ENCODE peak calls at places on chromosomes 2 and 18, in six cellular contexts. One of them, this sample, is unnamed.

GRCh38 chr2:112493858-112494648 is 12.1 kb downstream of the TTL start:
- DNase-seq in WTC11: no peak
- DNase-seq in nephron progenitor cell: no peak
- DNase-seq in WERI-Rb-1: peak; percentile 70
- DNase-seq in neural progenitor cell: no peak
- DNase-seq in heart right ventricle: no peak
- DNase-seq in this sample: peak; percentile 84

GRCh38 chr2:150120271-150120950 is 367.1 kb downstream of the RND3 start:
- DNase-seq in heart right ventricle: no peak
- DNase-seq in WTC11: no peak
- DNase-seq in WERI-Rb-1: no peak
- DNase-seq in nephron progenitor cell: no peak
- DNase-seq in neural progenitor cell: peak; percentile 71
- DNase-seq in this sample: no peak

GRCh38 chr2:6148887-6149286 is 456.7 kb downstream of the SOX11 start:
- DNase-seq in heart right ventricle: no peak
- DNase-seq in neural progenitor cell: no peak
- DNase-seq in nephron progenitor cell: no peak
- DNase-seq in WTC11: no peak
- DNase-seq in WERI-Rb-1: no peak
- DNase-seq in this sample: no peak

GRCh38 chr2:55761526-55761925 is 67.9 kb upstream of the PNPT1 start:
- DNase-seq in WTC11: no peak
- DNase-seq in heart right ventricle: no peak
- DNase-seq in WERI-Rb-1: no peak
- DNase-seq in nephron progenitor cell: no peak
- DNase-seq in neural progenitor cell: no peak
- DNase-seq in this sample: peak; percentile 59

GRCh38 chr2:236160366-236161081 is 7.7 kb downstream of the GBX2 start:
- DNase-seq in heart right ventricle: no peak
- DNase-seq in nephron progenitor cell: no peak
- DNase-seq in WERI-Rb-1: no peak
- DNase-seq in neural progenitor cell: peak; percentile 30
- DNase-seq in WTC11: peak; percentile 56
- DNase-seq in this sample: no peak

GRCh38 chr2:126890136-126890961 is 8.3 kb upstream of the TEX51 start:
- DNase-seq in neural progenitor cell: no peak
- DNase-seq in heart right ventricle: no peak
- DNase-seq in WERI-Rb-1: no peak
- DNase-seq in nephron progenitor cell: no peak
- DNase-seq in WTC11: no peak
- DNase-seq in this sample: no peak

GRCh38 chr2:152166633-152167032 is 8.9 kb downstream of the STAM2 start:
- DNase-seq in neural progenitor cell: no peak
- DNase-seq in WERI-Rb-1: no peak
- DNase-seq in heart right ventricle: no peak
- DNase-seq in WTC11: no peak
- DNase-seq in nephron progenitor cell: no peak
- DNase-seq in this sample: peak; percentile 6

GRCh38 chr2:29377788-29378187 is 262.6 kb downstream of the CLIP4 start:
- DNase-seq in neural progenitor cell: no peak
- DNase-seq in WTC11: no peak
- DNase-seq in heart right ventricle: no peak
- DNase-seq in WERI-Rb-1: no peak
- DNase-seq in nephron progenitor cell: no peak
- DNase-seq in this sample: no peak

GRCh38 chr2:224263571-224264043 is 138.3 kb downstream of the FAM124B start:
- DNase-seq in WTC11: no peak
- DNase-seq in heart right ventricle: no peak
- DNase-seq in nephron progenitor cell: no peak
- DNase-seq in WERI-Rb-1: no peak
- DNase-seq in neural progenitor cell: no peak
- DNase-seq in this sample: peak; percentile 54

GRCh38 chr2:95012881-95013550 is 12.5 kb upstream of the MAL start:
- DNase-seq in nephron progenitor cell: no peak
- DNase-seq in heart right ventricle: no peak
- DNase-seq in WTC11: no peak
- DNase-seq in WERI-Rb-1: no peak
- DNase-seq in neural progenitor cell: no peak
- DNase-seq in this sample: no peak

GRCh38 chr2:223601932-223602676 is at the start of gene SCG2:
- DNase-seq in WERI-Rb-1: peak; percentile 79
- DNase-seq in neural progenitor cell: peak; percentile 85
- DNase-seq in heart right ventricle: peak; percentile 61
- DNase-seq in nephron progenitor cell: peak; percentile 80
- DNase-seq in WTC11: peak; percentile 75
- DNase-seq in this sample: peak; percentile 92

GRCh38 chr2:55364189-55365055 is 55.2 kb downstream of the CCDC88A start:
- DNase-seq in neural progenitor cell: no peak
- DNase-seq in heart right ventricle: peak; percentile 69
- DNase-seq in WTC11: no peak
- DNase-seq in WERI-Rb-1: no peak
- DNase-seq in nephron progenitor cell: no peak
- DNase-seq in this sample: peak; percentile 96

GRCh38 chr2:222677981-222678380 is 6.5 kb downstream of the MOGAT1 start:
- DNase-seq in heart right ventricle: no peak
- DNase-seq in WTC11: no peak
- DNase-seq in nephron progenitor cell: no peak
- DNase-seq in neural progenitor cell: no peak
- DNase-seq in WERI-Rb-1: no peak
- DNase-seq in this sample: no peak

GRCh38 chr2:65416945-65417344 is 15.5 kb downstream of the SPRED2 start:
- DNase-seq in nephron progenitor cell: no peak
- DNase-seq in neural progenitor cell: no peak
- DNase-seq in heart right ventricle: no peak
- DNase-seq in WTC11: no peak
- DNase-seq in WERI-Rb-1: no peak
- DNase-seq in this sample: no peak

GRCh38 chr2:216695401-216695821 is at the start of gene IGFBP5:
- DNase-seq in WERI-Rb-1: peak; percentile 38
- DNase-seq in heart right ventricle: peak; percentile 92
- DNase-seq in WTC11: peak; percentile 70
- DNase-seq in nephron progenitor cell: peak; percentile 72
- DNase-seq in neural progenitor cell: peak; percentile 94
- DNase-seq in this sample: peak; percentile 66

GRCh38 chr2:39837856-39838453 is 58.9 kb upstream of the THUMPD2 start:
- DNase-seq in WERI-Rb-1: peak; percentile 42
- DNase-seq in neural progenitor cell: peak; percentile 35
- DNase-seq in nephron progenitor cell: peak; percentile 26
- DNase-seq in heart right ventricle: no peak
- DNase-seq in WTC11: peak; percentile 44
- DNase-seq in this sample: peak; percentile 67

GRCh38 chr18:74539289-74539688 is 5.0 kb downstream of the CNDP1 start:
- DNase-seq in WERI-Rb-1: no peak
- DNase-seq in neural progenitor cell: no peak
- DNase-seq in WTC11: no peak
- DNase-seq in nephron progenitor cell: no peak
- DNase-seq in heart right ventricle: no peak
- DNase-seq in this sample: no peak

GRCh38 chr2:84451579-84451978 is 7.5 kb downstream of the SUCLG1 start:
- DNase-seq in WERI-Rb-1: peak; percentile 59
- DNase-seq in heart right ventricle: no peak
- DNase-seq in WTC11: no peak
- DNase-seq in neural progenitor cell: no peak
- DNase-seq in nephron progenitor cell: no peak
- DNase-seq in this sample: no peak

GRCh38 chr2:38187416-38188127 is 111.6 kb upstream of the CYP1B1 start:
- DNase-seq in WERI-Rb-1: no peak
- DNase-seq in heart right ventricle: peak; percentile 68
- DNase-seq in neural progenitor cell: no peak
- DNase-seq in nephron progenitor cell: no peak
- DNase-seq in WTC11: no peak
- DNase-seq in this sample: peak; percentile 86

GRCh38 chr2:31070339-31070738 is 67.9 kb downstream of the GALNT14 start:
- DNase-seq in neural progenitor cell: no peak
- DNase-seq in nephron progenitor cell: no peak
- DNase-seq in heart right ventricle: no peak
- DNase-seq in WTC11: no peak
- DNase-seq in WERI-Rb-1: no peak
- DNase-seq in this sample: no peak

GRCh38 chr2:200515155-200515554 is 5.3 kb upstream of the KCTD18 start:
- DNase-seq in heart right ventricle: no peak
- DNase-seq in WERI-Rb-1: no peak
- DNase-seq in nephron progenitor cell: no peak
- DNase-seq in WTC11: no peak
- DNase-seq in neural progenitor cell: no peak
- DNase-seq in this sample: no peak

GRCh38 chr18:72160504-72161445 is 383.4 kb downstream of the CBLN2 start:
- DNase-seq in WERI-Rb-1: no peak
- DNase-seq in heart right ventricle: no peak
- DNase-seq in neural progenitor cell: no peak
- DNase-seq in WTC11: no peak
- DNase-seq in nephron progenitor cell: no peak
- DNase-seq in this sample: no peak

GRCh38 chr2:207385903-207386302 is 143.9 kb upstream of the CREB1 start:
- DNase-seq in WERI-Rb-1: no peak
- DNase-seq in WTC11: no peak
- DNase-seq in nephron progenitor cell: no peak
- DNase-seq in heart right ventricle: no peak
- DNase-seq in neural progenitor cell: no peak
- DNase-seq in this sample: peak; percentile 63

GRCh38 chr2:242031481-242032019 is 162.0 kb downstream of the RTP5 start:
- DNase-seq in heart right ventricle: no peak
- DNase-seq in neural progenitor cell: no peak
- DNase-seq in WERI-Rb-1: no peak
- DNase-seq in nephron progenitor cell: no peak
- DNase-seq in WTC11: no peak
- DNase-seq in this sample: peak; percentile 61

GRCh38 chr2:218402911-218403411 is 3.3 kb downstream of the CTDSP1 start:
- DNase-seq in neural progenitor cell: no peak
- DNase-seq in nephron progenitor cell: no peak
- DNase-seq in WERI-Rb-1: no peak
- DNase-seq in heart right ventricle: no peak
- DNase-seq in WTC11: no peak
- DNase-seq in this sample: no peak

GRCh38 chr2:238465487-238466241 is 38.9 kb downstream of the ASB1 start:
- DNase-seq in heart right ventricle: no peak
- DNase-seq in nephron progenitor cell: no peak
- DNase-seq in neural progenitor cell: no peak
- DNase-seq in WERI-Rb-1: no peak
- DNase-seq in WTC11: no peak
- DNase-seq in this sample: no peak

GRCh38 chr2:237441605-237442004 is 27.6 kb upstream of the COL6A3 start:
- DNase-seq in heart right ventricle: no peak
- DNase-seq in nephron progenitor cell: no peak
- DNase-seq in neural progenitor cell: no peak
- DNase-seq in WERI-Rb-1: no peak
- DNase-seq in WTC11: no peak
- DNase-seq in this sample: peak; percentile 83

DNA sequence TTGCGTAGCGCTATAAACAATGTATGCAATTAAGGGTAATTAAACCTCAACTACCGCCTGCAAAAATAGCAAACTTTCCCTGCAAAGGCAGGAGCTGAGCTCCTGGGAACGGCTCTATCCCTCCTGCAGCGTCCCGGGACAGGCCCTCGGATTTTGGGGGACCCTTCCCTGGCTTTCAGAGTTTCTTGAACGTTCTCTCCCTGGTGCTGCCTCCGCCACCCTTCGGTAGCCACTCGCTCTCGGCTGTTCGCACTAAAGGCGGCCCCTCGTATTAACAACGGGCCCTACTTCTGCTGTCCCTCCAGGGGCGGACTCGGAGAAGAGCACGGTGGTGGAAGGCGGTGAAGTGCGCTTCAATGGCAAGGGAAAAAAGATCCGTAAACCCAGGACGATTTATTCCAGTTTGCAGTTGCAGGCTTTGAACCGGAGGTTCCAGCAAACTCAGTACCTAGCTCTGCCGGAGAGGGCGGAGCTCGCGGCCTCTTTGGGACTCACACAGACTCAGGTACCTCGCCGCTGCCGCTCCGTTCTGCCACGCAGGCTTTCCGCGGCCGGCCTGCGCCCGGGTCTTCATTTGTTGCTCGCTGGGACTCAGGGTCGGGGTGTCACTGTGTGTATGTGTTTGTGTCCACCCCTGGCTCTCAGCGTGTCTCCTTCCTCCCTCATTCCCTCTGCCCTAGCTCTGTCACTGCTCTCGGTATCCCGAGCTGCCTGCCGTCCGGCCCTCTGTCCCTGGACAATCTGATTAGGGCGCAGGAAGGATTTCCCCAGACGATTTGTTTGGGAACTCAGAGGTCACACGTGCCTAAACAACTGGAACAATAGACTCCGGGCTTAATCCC is 1.3 kb downstream of the DLX1 start:
- DNase-seq in heart right ventricle: no peak
- DNase-seq in nephron progenitor cell: peak; percentile 65
- DNase-seq in WTC11: peak; percentile 73
- DNase-seq in WERI-Rb-1: peak; percentile 55
- DNase-seq in neural progenitor cell: peak; percentile 94
- DNase-seq in this sample: peak; percentile 24
- TF ChIP-seq CTCF in heart right ventricle: no peak
- TF ChIP-seq CTCF in nephron progenitor cell: peak; percentile 18
- TF ChIP-seq CTCF in WTC11: no peak
- TF ChIP-seq CTCF in WERI-Rb-1: peak; percentile 25
- TF ChIP-seq CTCF in neural progenitor cell: peak; percentile 40
- TF ChIP-seq CTCF in this sample: no peak

GRCh38 chr2:10817413-10817812 is 4.8 kb upstream of the PDIA6 start:
- DNase-seq in heart right ventricle: no peak
- DNase-seq in nephron progenitor cell: peak; percentile 57
- DNase-seq in WERI-Rb-1: no peak
- DNase-seq in WTC11: peak; percentile 80
- DNase-seq in neural progenitor cell: peak; percentile 68
- DNase-seq in this sample: no peak
- TF ChIP-seq CTCF in heart right ventricle: peak; percentile 11
- TF ChIP-seq CTCF in nephron progenitor cell: peak; percentile 36
- TF ChIP-seq CTCF in WERI-Rb-1: no peak
- TF ChIP-seq CTCF in WTC11: peak; percentile 49
- TF ChIP-seq CTCF in neural progenitor cell: peak; percentile 65
- TF ChIP-seq CTCF in this sample: peak; percentile 16

GRCh38 chr18:36074435-36074834 is 7.1 kb upstream of the RPRD1A start:
- DNase-seq in nephron progenitor cell: no peak
- DNase-seq in WERI-Rb-1: no peak
- DNase-seq in heart right ventricle: no peak
- DNase-seq in WTC11: no peak
- DNase-seq in neural progenitor cell: no peak
- DNase-seq in this sample: no peak
- TF ChIP-seq CTCF in nephron progenitor cell: no peak
- TF ChIP-seq CTCF in WERI-Rb-1: no peak
- TF ChIP-seq CTCF in heart right ventricle: no peak
- TF ChIP-seq CTCF in WTC11: no peak
- TF ChIP-seq CTCF in neural progenitor cell: no peak
- TF ChIP-seq CTCF in this sample: no peak

GRCh38 chr2:120606280-120606679 is 129.4 kb upstream of the GLI2 start:
- DNase-seq in WTC11: no peak
- DNase-seq in heart right ventricle: no peak
- DNase-seq in nephron progenitor cell: no peak
- DNase-seq in WERI-Rb-1: no peak
- DNase-seq in neural progenitor cell: no peak
- DNase-seq in this sample: no peak

GRCh38 chr2:120604767-120605166 is 130.9 kb upstream of the GLI2 start:
- DNase-seq in neural progenitor cell: no peak
- DNase-seq in WERI-Rb-1: no peak
- DNase-seq in heart right ventricle: no peak
- DNase-seq in WTC11: no peak
- DNase-seq in nephron progenitor cell: no peak
- DNase-seq in this sample: no peak

GRCh38 chr2:120607506-120607905 is 128.2 kb upstream of the GLI2 start:
- DNase-seq in WERI-Rb-1: no peak
- DNase-seq in heart right ventricle: no peak
- DNase-seq in WTC11: no peak
- DNase-seq in neural progenitor cell: no peak
- DNase-seq in nephron progenitor cell: no peak
- DNase-seq in this sample: no peak

GRCh38 chr2:120606931-120607330 is 128.7 kb upstream of the GLI2 start:
- DNase-seq in WTC11: no peak
- DNase-seq in WERI-Rb-1: no peak
- DNase-seq in heart right ventricle: no peak
- DNase-seq in neural progenitor cell: no peak
- DNase-seq in nephron progenitor cell: no peak
- DNase-seq in this sample: no peak

GRCh38 chr2:120605231-120605935 is 130.3 kb upstream of the GLI2 start:
- DNase-seq in WTC11: no peak
- DNase-seq in WERI-Rb-1: peak; percentile 37
- DNase-seq in neural progenitor cell: no peak
- DNase-seq in heart right ventricle: no peak
- DNase-seq in nephron progenitor cell: no peak
- DNase-seq in this sample: no peak
- TF ChIP-seq CTCF in WTC11: no peak
- TF ChIP-seq CTCF in WERI-Rb-1: no peak
- TF ChIP-seq CTCF in neural progenitor cell: no peak
- TF ChIP-seq CTCF in heart right ventricle: no peak
- TF ChIP-seq CTCF in nephron progenitor cell: no peak
- TF ChIP-seq CTCF in this sample: no peak